ENCODE peak calls at places on chromosomes 5 and 9, in five cellular contexts. R, G, D, H and U are unnamed samples.

GRCh38 chr5:102216559-102217157 is 79.4 kb downstream of the SLCO4C1 start:
- DNase-seq in R (no peak), G (no peak), D (no peak), H (no peak), U (no peak)

GRCh38 chr5:97115932-97116331 is 26.5 kb downstream of the LIX1 start:
- DNase-seq in R (no peak), G (no peak), D (no peak), H (no peak), U (no peak)

GRCh38 chr9:125663127-125663526 is 43.9 kb downstream of the MAPKAP1 start:
- DNase-seq in R (no peak), G (peak; percentile 79), D (no peak), H (no peak), U (no peak)

GRCh38 chr5:4773827-4774317 is 366.3 kb upstream of the ADAMTS16 start:
- DNase-seq in R (no peak), G (no peak), D (no peak), H (no peak), U (no peak)

GRCh38 chr5:102048940-102049339 is 247.1 kb downstream of the SLCO4C1 start:
- DNase-seq in R (no peak), G (no peak), D (no peak), H (no peak), U (no peak)

GRCh38 chr5:150794927-150795326 is 16.4 kb downstream of the SMIM3 start:
- DNase-seq in R (no peak), G (no peak), D (no peak), H (no peak), U (no peak)

GRCh38 chr5:171285465-171285864 is 23.6 kb upstream of the TLX3 start:
- DNase-seq in R (no peak), G (no peak), D (no peak), H (no peak), U (no peak)

GRCh38 chr5:145680169-145680568 is 155.0 kb downstream of the PRELID2 start:
- DNase-seq in R (peak; percentile 26), G (no peak), D (no peak), H (no peak), U (no peak)

GRCh38 chr5:54103871-54104270 is 206.5 kb downstream of the ARL15 start:
- DNase-seq in R (peak; percentile 3), G (no peak), D (no peak), H (no peak), U (no peak)

GRCh38 chr9:106752581-106752980 is 110.4 kb upstream of the ZNF462 start:
- DNase-seq in R (no peak), G (peak; percentile 8), D (no peak), H (no peak), U (no peak)

GRCh38 chr9:24333629-24334028 is 212.1 kb downstream of the IZUMO3 start:
- DNase-seq in R (peak; percentile 10), G (no peak), D (no peak), H (no peak), U (no peak)

GRCh38 chr5:17896605-17897004 is 262.3 kb downstream of the TAF11L14 start:
- DNase-seq in R (no peak), G (peak; percentile 35), D (no peak), H (no peak), U (no peak)

GRCh38 chr9:83677596-83677995 is 30.2 kb downstream of the UBQLN1 start:
- DNase-seq in R (no peak), G (no peak), D (no peak), H (no peak), U (no peak)

GRCh38 chr9:18281291-18281690 is 192.7 kb upstream of the ADAMTSL1 start:
- DNase-seq in R (no peak), G (no peak), D (no peak), H (no peak), U (no peak)

GRCh38 chr5:135391123-135391868 is 7.7 kb downstream of the MACROH2A1 start:
- DNase-seq in R (peak; percentile 26), G (peak; percentile 95), D (no peak), H (no peak), U (no peak)

GRCh38 chr5:135391869-135392255 is 7.2 kb downstream of the MACROH2A1 start:
- DNase-seq in R (no peak), G (no peak), D (no peak), H (no peak), U (no peak)

GRCh38 chr5:135393691-135394090 is 5.3 kb downstream of the MACROH2A1 start:
- DNase-seq in R (no peak), G (peak; percentile 79), D (no peak), H (no peak), U (no peak)

GRCh38 chr5:135393229-135393628 is 5.8 kb downstream of the MACROH2A1 start:
- DNase-seq in R (no peak), G (no peak), D (no peak), H (no peak), U (no peak)

GRCh38 chr5:135392256-135392655 is 6.8 kb downstream of the MACROH2A1 start:
- DNase-seq in R (no peak), G (peak; percentile 88), D (no peak), H (no peak), U (no peak)
- H3K4me1 ChIP-seq in R (peaks cover 8% of the 10 kb centered on the region), G (peaks cover 46% of the 10 kb centered on the region), D (peaks cover 6% of the 10 kb centered on the region), H (peaks cover 75% of the 10 kb centered on the region), U (peaks cover 23% of the 10 kb centered on the region)

GRCh38 chr5:35166043-35166442 is 64.2 kb downstream of the PRLR start:
- DNase-seq in R (no peak), G (no peak), D (no peak), H (no peak), U (no peak)
- H3K4me1 ChIP-seq in R (peaks cover 6% of the 10 kb centered on the region), G (no peaks in the 10 kb centered on the region), D (no peaks in the 10 kb centered on the region), H (no peaks in the 10 kb centered on the region), U (peaks cover 10% of the 10 kb centered on the region)

DNA sequence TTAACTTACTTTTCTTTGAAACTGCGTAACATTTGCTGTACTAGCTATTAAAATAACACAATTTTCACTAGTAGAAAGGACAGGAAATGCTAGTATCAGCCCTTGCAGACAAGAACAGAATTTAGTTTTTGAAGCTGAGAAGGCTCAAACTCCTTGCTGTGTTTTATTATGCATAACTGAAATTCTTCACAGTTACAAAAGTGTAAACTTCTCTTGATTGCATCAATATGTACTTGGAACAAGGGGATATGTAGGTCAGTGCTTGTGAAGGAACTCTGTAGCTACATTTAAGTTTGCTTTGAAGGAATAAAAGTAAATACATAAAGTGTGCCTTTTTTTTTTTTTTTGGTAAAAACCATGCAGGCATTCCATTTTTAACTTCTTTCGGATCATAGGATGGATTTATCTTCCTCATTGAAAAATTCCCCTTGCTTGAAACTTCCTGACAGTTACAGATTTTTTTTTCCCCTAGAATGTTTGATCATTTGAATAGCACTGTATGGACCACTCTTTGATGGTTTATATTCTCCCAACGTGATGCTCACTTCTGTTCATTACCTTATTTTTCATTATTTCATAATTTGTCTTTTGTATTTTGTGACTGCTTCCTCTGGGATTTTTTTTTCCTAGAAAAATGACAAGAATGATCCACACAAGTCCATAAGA is 94.9 kb upstream of the DAB2 start:
- DNase-seq in R (no peak), G (peak; percentile 73), D (no peak), H (no peak), U (no peak)
- H3K4me1 ChIP-seq in R (no peaks in the 10 kb centered on the region), G (peaks cover 14% of the 10 kb centered on the region), D (no peaks in the 10 kb centered on the region), H (peaks cover 24% of the 10 kb centered on the region), U (no peaks in the 10 kb centered on the region)

DNA sequence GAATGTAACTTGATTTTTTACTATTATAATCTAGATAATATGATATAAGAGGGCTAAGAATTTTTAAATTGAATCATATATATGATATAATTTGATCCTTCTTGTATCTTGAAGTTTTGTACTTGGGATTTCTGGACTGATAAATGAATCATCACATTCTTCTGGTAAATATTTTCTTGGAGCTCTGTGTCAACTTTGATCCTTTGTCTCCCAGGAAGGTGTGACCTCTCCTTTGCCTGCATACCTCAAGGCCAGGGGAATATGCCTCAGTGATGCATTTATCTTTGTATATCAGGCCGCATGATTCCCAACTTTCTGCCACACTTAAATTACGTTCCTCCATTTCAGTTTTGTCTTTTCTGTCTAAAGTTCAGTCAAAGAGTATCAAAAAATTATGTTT is 101.2 kb downstream of the NLN start:
- DNase-seq in R (no peak), G (peak; percentile 23), D (no peak), H (no peak), U (no peak)
- H3K4me1 ChIP-seq in R (peaks cover 8% of the 10 kb centered on the region), G (peaks cover 3% of the 10 kb centered on the region), D (no peaks in the 10 kb centered on the region), H (no peaks in the 10 kb centered on the region), U (peaks cover 6% of the 10 kb centered on the region)

GRCh38 chr5:126900796-126901195 is 123.9 kb downstream of the LMNB1 start:
- DNase-seq in R (no peak), G (no peak), D (no peak), H (no peak), U (no peak)

GRCh38 chr5:126896170-126896717 is 119.3 kb downstream of the LMNB1 start:
- DNase-seq in R (no peak), G (no peak), D (no peak), H (no peak), U (no peak)

GRCh38 chr5:126898223-126898622 is 121.3 kb downstream of the LMNB1 start:
- DNase-seq in R (no peak), G (no peak), D (no peak), H (no peak), U (no peak)
- H3K4me1 ChIP-seq in R (peaks cover 5% of the 10 kb centered on the region), G (peaks cover 2% of the 10 kb centered on the region), D (no peaks in the 10 kb centered on the region), H (no peaks in the 10 kb centered on the region), U (no peaks in the 10 kb centered on the region)

GRCh38 chr5:56168066-56168478 is 65.1 kb downstream of the ANKRD55 start:
- DNase-seq in R (no peak), G (peak; percentile 78), D (no peak), H (no peak), U (no peak)

GRCh38 chr5:56172225-56172624 is 60.9 kb downstream of the ANKRD55 start:
- DNase-seq in R (no peak), G (peak; percentile 59), D (no peak), H (no peak), U (no peak)

GRCh38 chr5:56169281-56169680 is 63.8 kb downstream of the ANKRD55 start:
- DNase-seq in R (no peak), G (peak; percentile 74), D (no peak), H (no peak), U (no peak)

GRCh38 chr5:56170557-56170956 is 62.6 kb downstream of the ANKRD55 start:
- DNase-seq in R (no peak), G (peak; percentile 87), D (no peak), H (no peak), U (no peak)

GRCh38 chr5:56169949-56170348 is 63.2 kb downstream of the ANKRD55 start:
- DNase-seq in R (no peak), G (no peak), D (no peak), H (no peak), U (no peak)
- H3K4me1 ChIP-seq in R (peaks cover 2% of the 10 kb centered on the region), G (peaks cover 22% of the 10 kb centered on the region), D (no peaks in the 10 kb centered on the region), H (peaks cover 31% of the 10 kb centered on the region), U (peaks cover 13% of the 10 kb centered on the region)

GRCh38 chr5:138569759-138570158 is 5.4 kb downstream of the HSPA9 start:
- DNase-seq in R (no peak), G (peak; percentile 40), D (no peak), H (no peak), U (no peak)
- H3K4me1 ChIP-seq in R (peaks cover 7% of the 10 kb centered on the region), G (peaks cover 2% of the 10 kb centered on the region), D (peaks cover 19% of the 10 kb centered on the region), H (peaks cover 14% of the 10 kb centered on the region), U (peaks cover 6% of the 10 kb centered on the region)

GRCh38 chr9:4042966-4043365 is 256.9 kb downstream of the GLIS3 start:
- DNase-seq in R (peak; percentile 58), G (no peak), D (no peak), H (no peak), U (no peak)

GRCh38 chr9:4050686-4051315 is 249.1 kb downstream of the GLIS3 start:
- DNase-seq in R (peak; percentile 66), G (no peak), D (no peak), H (no peak), U (no peak)

GRCh38 chr9:4048441-4048840 is 251.4 kb downstream of the GLIS3 start:
- DNase-seq in R (peak; percentile 50), G (peak; percentile 64), D (no peak), H (no peak), U (no peak)

GRCh38 chr9:4045556-4045955 is 254.3 kb downstream of the GLIS3 start:
- DNase-seq in R (no peak), G (no peak), D (no peak), H (no peak), U (no peak)
- H3K4me1 ChIP-seq in R (peaks cover 48% of the 10 kb centered on the region), G (peaks cover 1% of the 10 kb centered on the region), D (no peaks in the 10 kb centered on the region), H (no peaks in the 10 kb centered on the region), U (no peaks in the 10 kb centered on the region)